ENCODE peak calls at places on chromosomes 6 and 20, in eight cellular contexts. O, K, C, L, H, B, I and M are unnamed samples.
A peak's percentile ranks its signal among the peaks of the same experiment; 100 is the strongest.

GRCh38 chr6:90536516-90536915 is 50.4 kb downstream of the MAP3K7 start:
- DNase-seq in C (no peak), H (no peak), O (no peak), B (no peak), I (no peak), L (no peak), K (no peak), M (no peak)

GRCh38 chr20:50421356-50422340 is 88.5 kb upstream of the PTPN1 start:
- DNase-seq in I (no peak), O (no peak), K (no peak), C (no peak), H (no peak), B (no peak), L (no peak), M (no peak)

GRCh38 chr20:37207176-37207575 is 27.8 kb upstream of the MROH8 start:
- DNase-seq in K (no peak), C (no peak), L (no peak), H (no peak), B (no peak), I (no peak), O (no peak), M (no peak)

GRCh38 chr6:84536914-84537638 is 227.3 kb downstream of the TBX18 start:
- DNase-seq in K (no peak), B (no peak), L (no peak), I (no peak), C (no peak), H (no peak), O (peak; percentile 45), M (no peak)

GRCh38 chr6:49606696-49607390 is 29.8 kb downstream of the RHAG start:
- DNase-seq in B (peak; percentile 76), L (peak; percentile 93), I (peak; percentile 32), H (peak; percentile 87), O (peak; percentile 93), C (peak; percentile 64), K (peak; percentile 80), M (peak; percentile 86)

GRCh38 chr20:8540466-8540865 is 408.4 kb downstream of the PLCB1 start:
- DNase-seq in B (no peak), C (no peak), L (no peak), O (no peak), H (no peak), K (no peak), I (no peak), M (no peak)

GRCh38 chr20:52031574-52032303 is 159.8 kb downstream of the ZFP64 start:
- DNase-seq in I (no peak), O (peak; percentile 37), L (no peak), K (peak; percentile 88), C (peak; percentile 90), B (no peak), H (no peak), M (no peak)

GRCh38 chr6:20838113-20838512 is 303.9 kb downstream of the CDKAL1 start:
- DNase-seq in I (no peak), K (no peak), C (no peak), B (no peak), O (no peak), L (no peak), H (no peak), M (no peak)

GRCh38 chr6:34362909-34363713 is 29.4 kb downstream of the NUDT3 start:
- DNase-seq in O (no peak), K (no peak), C (no peak), B (no peak), H (no peak), L (no peak), I (peak; percentile 50), M (peak; percentile 94)

GRCh38 chr6:38040254-38040653 is 220.7 kb downstream of the ZFAND3 start:
- DNase-seq in K (peak; percentile 16), C (no peak), L (no peak), B (no peak), O (no peak), H (no peak), I (no peak), M (no peak)

GRCh38 chr6:38047562-38047961 is 228.0 kb downstream of the ZFAND3 start:
- DNase-seq in O (no peak), H (no peak), K (no peak), B (no peak), C (no peak), L (no peak), I (no peak), M (no peak)

GRCh38 chr6:38039497-38039896 is 220.0 kb downstream of the ZFAND3 start:
- DNase-seq in I (no peak), K (peak; percentile 58), C (peak; percentile 23), H (no peak), L (no peak), O (peak; percentile 42), B (no peak), M (no peak)

GRCh38 chr6:38045701-38046305 is 226.3 kb downstream of the ZFAND3 start:
- DNase-seq in L (no peak), O (no peak), B (no peak), K (no peak), I (no peak), H (no peak), C (no peak), M (no peak)

DNA sequence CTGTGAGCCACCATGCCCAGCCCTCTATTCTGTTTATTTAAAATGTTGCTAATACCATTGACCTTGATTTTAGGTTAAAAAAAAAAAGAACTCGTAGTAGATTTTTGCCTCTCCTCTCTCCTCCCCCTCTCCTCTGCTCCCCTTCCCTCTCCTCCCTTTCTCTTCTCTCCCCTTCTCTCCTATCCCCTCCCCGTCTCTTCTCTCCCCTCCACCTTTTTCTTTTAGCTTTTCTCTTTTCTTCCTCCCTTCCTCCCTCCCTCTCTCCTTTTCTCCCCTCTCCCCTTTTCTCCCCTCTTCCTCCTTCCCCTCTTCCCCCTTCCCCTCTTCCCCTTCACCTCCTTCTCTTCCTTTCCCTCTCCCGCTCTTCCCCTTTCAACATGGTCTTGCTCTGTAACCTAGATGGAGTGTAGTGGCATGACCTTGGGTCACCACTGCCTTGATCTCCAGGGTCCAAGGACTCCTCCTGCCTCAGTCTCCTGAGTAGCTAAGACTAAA is 223.8 kb downstream of the ZFAND3 start:
- DNase-seq in O (no peak), B (no peak), H (no peak), C (no peak), K (no peak), I (no peak), L (no peak), M (no peak)
- H3K9ac ChIP-seq in O (no peak overlapping the region), B (no peak overlapping the region), H (no peak overlapping the region), C (no peak overlapping the region), K (no peak overlapping the region), I (no peak overlapping the region), L (no peak overlapping the region), M (no peak overlapping the region)

DNA sequence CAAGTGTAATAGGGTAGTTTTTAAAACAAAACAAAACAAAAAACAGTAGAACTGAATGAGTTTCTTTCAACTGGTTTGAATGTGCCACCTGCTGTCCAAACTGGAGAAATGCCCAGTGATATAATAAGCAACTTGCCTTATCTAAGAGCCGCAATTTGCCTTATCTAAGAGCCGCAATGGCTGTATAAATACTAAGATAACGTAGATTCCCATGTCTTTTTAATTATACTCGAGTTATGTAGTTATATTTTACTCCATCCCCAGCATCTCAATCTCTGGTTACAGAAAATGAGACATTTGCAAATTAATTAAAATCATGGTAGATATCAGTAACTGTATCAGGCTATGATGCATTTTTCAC is 67.2 kb downstream of the RPP40 start:
- DNase-seq in L (no peak), K (peak; percentile 80), I (no peak), C (peak; percentile 61), B (peak; percentile 67), O (peak; percentile 58), H (peak; percentile 52), M (peak; percentile 68)
- H4K20me1 ChIP-seq in L (no peaks in the 10 kb centered on the region), K (peaks cover 25% of the 10 kb centered on the region), I (peaks cover 7% of the 10 kb centered on the region), C (peaks cover 55% of the 10 kb centered on the region), B (peaks cover 47% of the 10 kb centered on the region), O (peaks cover 1% of the 10 kb centered on the region), H (no peaks in the 10 kb centered on the region), M (peaks cover 11% of the 10 kb centered on the region)

DNA sequence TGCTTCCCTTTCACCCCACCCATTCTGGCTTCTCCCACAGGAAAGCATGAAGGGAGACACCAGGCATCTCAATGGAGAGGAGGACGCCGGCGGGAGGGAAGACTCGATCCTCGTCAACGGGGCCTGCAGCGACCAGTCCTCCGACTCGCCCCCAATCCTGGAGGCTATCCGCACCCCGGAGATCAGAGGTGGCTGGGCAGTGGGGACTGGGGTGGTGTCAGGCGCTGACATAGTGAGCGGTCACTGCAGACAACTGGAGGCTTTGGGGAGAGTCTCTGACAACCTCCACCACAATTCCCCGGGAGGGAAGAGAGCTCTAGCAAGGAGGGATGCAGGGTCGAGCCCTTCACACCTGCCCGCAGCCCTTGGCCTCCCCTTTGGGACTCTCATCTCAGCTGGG is 18.1 kb downstream of the DNMT3B start:
- DNase-seq in K (no peak), C (no peak), O (no peak), B (no peak), H (no peak), L (no peak), I (no peak), M (no peak)
- H3K9ac ChIP-seq in K (no peak overlapping the region), C (no peak overlapping the region), O (no peak overlapping the region), B (no peak overlapping the region), H (no peak overlapping the region), L (no peak overlapping the region), I (no peak overlapping the region), M (no peak overlapping the region)

GRCh38 chr20:41304002-41304401 is 13.5 kb downstream of the ZHX3 start:
- DNase-seq in B (no peak), C (no peak), O (no peak), L (no peak), I (no peak), H (no peak), K (no peak), M (no peak)

GRCh38 chr20:41299899-41300298 is 17.6 kb downstream of the ZHX3 start:
- DNase-seq in L (no peak), O (no peak), K (no peak), I (no peak), C (no peak), B (no peak), H (no peak), M (no peak)

GRCh38 chr20:41300383-41300782 is 17.1 kb downstream of the ZHX3 start:
- DNase-seq in B (no peak), C (no peak), K (no peak), O (no peak), H (no peak), L (no peak), I (no peak), M (no peak)

GRCh38 chr20:41304413-41305079 is 13.0 kb downstream of the ZHX3 start:
- DNase-seq in K (no peak), B (no peak), O (peak; percentile 39), C (no peak), L (no peak), H (no peak), I (no peak), M (peak; percentile 44)

GRCh38 chr20:41300906-41301305 is 16.6 kb downstream of the ZHX3 start:
- DNase-seq in K (no peak), I (no peak), L (no peak), O (no peak), C (no peak), B (no peak), H (no peak), M (no peak)
- H4K20me1 ChIP-seq in K (peaks cover 61% of the 10 kb centered on the region), I (peaks cover 8% of the 10 kb centered on the region), L (no peaks in the 10 kb centered on the region), O (no peaks in the 10 kb centered on the region), C (peaks cover 78% of the 10 kb centered on the region), B (no peaks in the 10 kb centered on the region), H (no peaks in the 10 kb centered on the region), M (peaks cover 30% of the 10 kb centered on the region)

GRCh38 chr6:3377536-3378397 is 79.1 kb downstream of the SLC22A23 start:
- DNase-seq in L (no peak), O (no peak), K (peak; percentile 39), C (peak; percentile 26), I (no peak), B (no peak), H (no peak), M (no peak)
- H3K9ac ChIP-seq in L (no peak overlapping the region), O (no peak overlapping the region), K (no peak overlapping the region), C (no peak overlapping the region), I (no peak overlapping the region), B (no peak overlapping the region), H (no peak overlapping the region), M (no peak overlapping the region)